ENCODE peak calls at places on chromosome 9, in four cellular contexts. K, Y, A and U are unnamed samples.

GRCh38 chr9:129138144-129138462 is 26.9 kb downstream of the PTPA start:
- DNase-seq in K (no peak), Y (no peak), A (no peak), U (no peak)

GRCh38 chr9:132008871-132009812 is 70.5 kb downstream of the MED27 start:
- DNase-seq in K (no peak), Y (no peak), A (no peak), U (no peak)

GRCh38 chr9:98807070-98807810 is at the start of gene GALNT12:
- DNase-seq in K (peak; percentile 74), Y (peak; percentile 67), A (no peak), U (peak; percentile 47)

GRCh38 chr9:114108016-114108833 is 9.1 kb upstream of the KIF12 start:
- DNase-seq in Y (peak; percentile 43), K (peak; percentile 83), A (peak; percentile 91), U (peak; percentile 94)

GRCh38 chr9:37903581-37903830 is 421 bp downstream of the SLC25A51 start:
- DNase-seq in Y (no peak), A (no peak), K (no peak), U (peak; percentile 73)

GRCh38 chr9:21833090-21833801 is 30.8 kb downstream of the MTAP start:
- DNase-seq in Y (no peak), K (no peak), A (no peak), U (no peak)

GRCh38 chr9:37994639-37995347 is 74.2 kb downstream of the SHB start:
- DNase-seq in K (peak; percentile 57), A (peak; percentile 93), Y (no peak), U (peak; percentile 67)

GRCh38 chr9:135087489-135087791 is at the start of gene OLFM1:
- DNase-seq in Y (no peak), A (peak; percentile 87), K (peak; percentile 75), U (peak; percentile 93)

GRCh38 chr9:128053560-128053959 is 13.6 kb downstream of the NAIF1 start:
- DNase-seq in A (no peak), Y (no peak), K (no peak), U (no peak)

GRCh38 chr9:111978616-111979015 is 82.0 kb downstream of the UGCG start:
- DNase-seq in A (no peak), K (no peak), Y (no peak), U (no peak)

GRCh38 chr9:122131401-122131921 is 28.1 kb downstream of the NDUFA8 start:
- DNase-seq in A (no peak), Y (no peak), K (no peak), U (no peak)

GRCh38 chr9:87350915-87351314 is 146.8 kb upstream of the DAPK1 start:
- DNase-seq in Y (no peak), K (no peak), A (no peak), U (no peak)

GRCh38 chr9:3191715-3192114 is 334.1 kb downstream of the RFX3 start:
- DNase-seq in Y (no peak), A (no peak), K (no peak), U (no peak)

GRCh38 chr9:70073756-70074155 is 30.1 kb downstream of the MAMDC2 start:
- DNase-seq in Y (no peak), A (no peak), K (no peak), U (no peak)

GRCh38 chr9:134814598-134815215 is 65.9 kb upstream of the FCN2 start:
- DNase-seq in K (no peak), A (peak; percentile 61), Y (no peak), U (no peak)

GRCh38 chr9:120436937-120437592 is 142.9 kb downstream of the CDK5RAP2 start:
- DNase-seq in K (no peak), A (no peak), Y (no peak), U (no peak)

GRCh38 chr9:110935829-110936228 is 102.4 kb downstream of the LPAR1 start:
- DNase-seq in K (no peak), Y (no peak), A (no peak), U (no peak)

GRCh38 chr9:2916382-2916985 is 72.6 kb upstream of the PUM3 start:
- DNase-seq in K (no peak), A (no peak), Y (no peak), U (no peak)

GRCh38 chr9:4714266-4715016 is 26.6 kb downstream of the AK3 start:
- DNase-seq in A (no peak), K (no peak), Y (no peak), U (no peak)

GRCh38 chr9:98323051-98323830 is 67.8 kb upstream of the TBC1D2 start:
- DNase-seq in K (no peak), A (no peak), Y (no peak), U (no peak)

GRCh38 chr9:91714020-91714721 is 235.9 kb downstream of the ROR2 start:
- DNase-seq in A (no peak), Y (no peak), K (peak; percentile 77), U (peak; percentile 84)

GRCh38 chr9:77820293-77820954 is 172.3 kb upstream of the GNA14 start:
- DNase-seq in K (no peak), Y (no peak), A (peak; percentile 22), U (no peak)

GRCh38 chr9:98916660-98917059 is 27.0 kb upstream of the COL15A1 start:
- DNase-seq in A (no peak), Y (no peak), K (peak; percentile 34), U (peak; percentile 66)

GRCh38 chr9:35869621-35870216 is 482 bp downstream of the OR13J1 start:
- DNase-seq in A (no peak), Y (no peak), K (no peak), U (no peak)

GRCh38 chr9:120383999-120384924 is 195.7 kb downstream of the CDK5RAP2 start:
- DNase-seq in Y (no peak), A (no peak), K (peak; percentile 36), U (peak; percentile 74)

GRCh38 chr9:21796768-21797167 is 5.7 kb upstream of the MTAP start:
- DNase-seq in Y (no peak), A (no peak), K (no peak), U (no peak)

GRCh38 chr9:71941060-71941568 is 29.7 kb downstream of the C9orf85 start:
- DNase-seq in K (no peak), Y (no peak), A (no peak), U (no peak)

GRCh38 chr9:93900436-93900819 is 54.7 kb downstream of the BARX1 start:
- DNase-seq in K (no peak), A (no peak), Y (no peak), U (no peak)